ENCODE peak calls at places on chromosomes 16 and 17, in five cellular contexts. N is neuronal stem cell, M is mesenchymal stem cell, F is IMR-90, H is mesendoderm. C is an unnamed sample.
A peak's percentile ranks its signal among the peaks of the same experiment; 100 is the strongest.

GRCh38 chr17:81429353-81429774 is 34.1 kb downstream of the BAHCC1 start:
- DNase-seq in F (peak; percentile 67), M (no peak), H (no peak), N (no peak), C (no peak)

GRCh38 chr16:71954180-71954579 is 46.0 kb downstream of the PKD1L3 start:
- DNase-seq in F (no peak), M (no peak), N (no peak), H (no peak), C (no peak)

GRCh38 chr16:57260294-57260929 is 15.4 kb downstream of the ARL2BP start:
- DNase-seq in M (peak; percentile 88), N (peak; percentile 81), H (peak; percentile 91), F (peak; percentile 82), C (peak; percentile 67)

GRCh38 chr17:49031965-49032928 is 35.1 kb downstream of the IGF2BP1 start:
- DNase-seq in M (peak; percentile 89), H (peak; percentile 95), F (peak; percentile 81), N (peak; percentile 83), C (peak; percentile 81)

GRCh38 chr17:67779098-67779672 is 46.1 kb upstream of the BPTF start:
- DNase-seq in M (peak; percentile 27), N (peak; percentile 20), H (peak; percentile 71), F (peak; percentile 61), C (peak; percentile 88)

GRCh38 chr17:17780941-17781590 is 55.7 kb downstream of the SREBF1 start:
- DNase-seq in F (peak; percentile 65), N (peak; percentile 68), H (peak; percentile 98), M (peak; percentile 84), C (peak; percentile 95)

GRCh38 chr17:78355701-78356100 is 4.2 kb downstream of the SOCS3 start:
- DNase-seq in N (no peak), H (no peak), F (peak; percentile 28), M (no peak), C (peak; percentile 42)

GRCh38 chr16:75566889-75567255 is 693 bp downstream of the GABARAPL2 start:
- DNase-seq in M (peak; percentile 20), F (no peak), N (no peak), H (no peak), C (no peak)

GRCh38 chr17:6555331-6556120 is 829 bp downstream of the PITPNM3 start:
- DNase-seq in M (peak; percentile 65), F (peak; percentile 39), H (peak; percentile 36), N (peak; percentile 35), C (peak; percentile 66)

GRCh38 chr17:72926171-72926570 is 166.3 kb downstream of the SLC39A11 start:
- DNase-seq in H (no peak), N (no peak), M (no peak), F (peak; percentile 41), C (no peak)

GRCh38 chr16:2388875-2389433 is 40.3 kb upstream of the CCNF start:
- DNase-seq in N (no peak), F (peak; percentile 82), H (no peak), M (no peak), C (no peak)

GRCh38 chr16:10871157-10871991 is 5.6 kb upstream of the CIITA start:
- DNase-seq in F (peak; percentile 92), M (peak; percentile 62), N (no peak), H (no peak), C (no peak)

GRCh38 chr17:63679214-63679613 is 20.7 kb downstream of the LIMD2 start:
- DNase-seq in F (no peak), N (no peak), M (no peak), H (peak; percentile 71), C (peak; percentile 71)

GRCh38 chr17:55750750-55751641 is at the start of gene PCTP:
- DNase-seq in F (peak; percentile 87), H (peak; percentile 97), M (peak; percentile 95), N (peak; percentile 86), C (peak; percentile 99)

GRCh38 chr17:49969134-49969759 is at the start of gene DLX4:
- DNase-seq in N (no peak), M (no peak), H (no peak), F (no peak), C (peak; percentile 68)

GRCh38 chr16:23388786-23389185 is 64.2 kb downstream of the COG7 start:
- DNase-seq in M (no peak), F (no peak), H (no peak), N (no peak), C (no peak)

GRCh38 chr16:68200120-68200783 is 35.7 kb downstream of the ESRP2 start:
- DNase-seq in N (no peak), F (peak; percentile 71), H (peak; percentile 22), M (peak; percentile 48), C (no peak)

GRCh38 chr17:35726609-35727460 is 4.6 kb upstream of the RASL10B start:
- DNase-seq in F (peak; percentile 88), N (no peak), H (peak; percentile 94), M (peak; percentile 96), C (peak; percentile 58)

GRCh38 chr17:8940866-8941471 is 24.5 kb downstream of the PIK3R5 start:
- DNase-seq in N (no peak), M (no peak), H (no peak), F (no peak), C (peak; percentile 30)

GRCh38 chr17:79707931-79708891 is 22.5 kb upstream of the ENPP7 start:
- DNase-seq in F (peak; percentile 38), M (peak; percentile 44), N (peak; percentile 65), H (peak; percentile 46), C (peak; percentile 79)

GRCh38 chr17:79704691-79705090 is 26.1 kb upstream of the ENPP7 start:
- DNase-seq in N (no peak), F (no peak), H (peak; percentile 10), M (no peak), C (no peak)

GRCh38 chr17:79705674-79706073 is 25.1 kb upstream of the ENPP7 start:
- DNase-seq in N (no peak), F (no peak), H (no peak), M (no peak), C (no peak)

GRCh38 chr17:79707441-79707850 is 23.3 kb upstream of the ENPP7 start:
- DNase-seq in H (no peak), F (no peak), N (no peak), M (no peak), C (peak; percentile 59)

DNA sequence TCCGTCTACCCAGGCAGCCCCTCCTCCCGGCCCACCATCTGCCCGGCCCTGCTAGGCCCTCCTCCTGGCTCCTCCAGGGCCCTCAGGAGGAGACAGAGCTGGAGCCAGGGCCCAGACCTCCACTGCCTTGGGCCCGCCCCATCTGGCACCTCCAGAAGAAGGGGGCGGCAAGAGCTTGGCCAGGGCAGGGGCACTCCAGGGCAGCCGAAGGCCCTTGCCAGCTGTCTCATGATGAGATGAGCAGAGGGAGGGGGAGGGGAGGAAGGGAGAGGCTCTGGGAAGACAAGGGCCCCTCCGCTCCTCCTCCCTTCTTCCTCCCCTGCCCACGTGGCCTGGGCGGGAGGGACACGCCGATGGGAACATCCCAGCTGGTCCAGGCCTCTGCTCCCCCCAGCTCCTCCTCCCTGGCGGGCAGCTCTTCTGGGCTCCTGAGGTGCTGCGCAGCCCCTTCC is 23.8 kb upstream of the ENPP7 start:
- DNase-seq in N (no peak), F (no peak), H (no peak), M (no peak), C (peak; percentile 74)
- H3K27ac ChIP-seq in N (no peak overlapping the region), F (no peak overlapping the region), H (no peak overlapping the region), M (no peak overlapping the region), C (no peak overlapping the region)

GRCh38 chr17:4856271-4856936 is 23.3 kb downstream of the MINK1 start:
- DNase-seq in N (no peak), H (no peak), F (no peak), M (no peak), C (no peak)

GRCh38 chr17:4853195-4853762 is 20.1 kb downstream of the MINK1 start:
- DNase-seq in M (no peak), H (no peak), F (no peak), N (no peak), C (no peak)

GRCh38 chr17:4852504-4853075 is 19.4 kb downstream of the MINK1 start:
- DNase-seq in M (peak; percentile 34), F (peak; percentile 78), H (no peak), N (no peak), C (no peak)

GRCh38 chr17:4856937-4857314 is 23.8 kb downstream of the MINK1 start:
- DNase-seq in F (no peak), H (no peak), M (no peak), N (no peak), C (no peak)

GRCh38 chr17:4854181-4854681 is 21.1 kb downstream of the MINK1 start:
- DNase-seq in F (peak; percentile 66), M (no peak), N (no peak), H (peak; percentile 71), C (no peak)
- H3K18ac ChIP-seq in F (peak overlapping the region; percentile 18), M (no peak overlapping the region), N (no peak overlapping the region), H (no peak overlapping the region), C (no peak overlapping the region)

DNA sequence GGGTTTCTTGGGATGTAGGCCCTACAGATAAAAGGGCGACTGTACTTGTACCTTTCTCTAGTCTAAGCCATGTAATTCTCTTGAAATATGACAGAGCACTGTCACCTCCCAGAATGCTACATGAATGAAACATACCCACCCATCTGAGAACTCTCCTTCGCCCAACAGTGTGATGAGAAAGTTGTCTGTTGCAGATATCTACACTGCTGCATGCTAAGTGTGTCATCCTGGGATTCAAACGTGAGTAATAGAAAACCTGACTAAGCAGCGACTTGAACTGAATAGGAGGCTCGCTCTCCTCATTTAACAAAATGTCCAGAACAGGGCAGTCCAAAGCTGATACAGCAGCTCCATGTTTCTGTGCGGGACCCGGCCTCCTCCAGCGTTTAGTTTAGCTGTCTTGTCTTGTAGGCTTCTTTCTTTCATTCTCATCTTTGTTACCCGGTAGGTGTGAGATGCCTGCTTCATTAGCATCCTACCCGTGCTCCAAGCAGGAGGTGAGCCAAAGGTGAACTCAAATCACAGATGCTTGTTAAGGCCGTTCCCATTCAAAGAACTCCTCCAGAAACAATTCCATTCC is 211.9 kb downstream of the PRKCA start:
- DNase-seq in H (no peak), M (peak; percentile 40), F (peak; percentile 81), N (no peak), C (no peak)
- H3K27ac ChIP-seq in H (no peak overlapping the region), M (no peak overlapping the region), F (no peak overlapping the region), N (no peak overlapping the region), C (no peak overlapping the region)

GRCh38 chr17:40098846-40099626 is 1.4 kb downstream of the NR1D1 start:
- DNase-seq in M (peak; percentile 99), H (peak; percentile 99), N (peak; percentile 84), F (peak; percentile 98), C (peak; percentile 97)

GRCh38 chr17:40101367-40102210 is 1.2 kb upstream of the NR1D1 start:
- DNase-seq in M (peak; percentile 60), N (no peak), F (no peak), H (no peak), C (no peak)

GRCh38 chr17:40099627-40100418 is 566 bp downstream of the NR1D1 start:
- DNase-seq in H (no peak), M (no peak), F (no peak), N (no peak), C (no peak)

GRCh38 chr17:40100419-40100668 is at the start of gene NR1D1:
- DNase-seq in M (no peak), F (no peak), N (no peak), H (no peak), C (no peak)

DNA sequence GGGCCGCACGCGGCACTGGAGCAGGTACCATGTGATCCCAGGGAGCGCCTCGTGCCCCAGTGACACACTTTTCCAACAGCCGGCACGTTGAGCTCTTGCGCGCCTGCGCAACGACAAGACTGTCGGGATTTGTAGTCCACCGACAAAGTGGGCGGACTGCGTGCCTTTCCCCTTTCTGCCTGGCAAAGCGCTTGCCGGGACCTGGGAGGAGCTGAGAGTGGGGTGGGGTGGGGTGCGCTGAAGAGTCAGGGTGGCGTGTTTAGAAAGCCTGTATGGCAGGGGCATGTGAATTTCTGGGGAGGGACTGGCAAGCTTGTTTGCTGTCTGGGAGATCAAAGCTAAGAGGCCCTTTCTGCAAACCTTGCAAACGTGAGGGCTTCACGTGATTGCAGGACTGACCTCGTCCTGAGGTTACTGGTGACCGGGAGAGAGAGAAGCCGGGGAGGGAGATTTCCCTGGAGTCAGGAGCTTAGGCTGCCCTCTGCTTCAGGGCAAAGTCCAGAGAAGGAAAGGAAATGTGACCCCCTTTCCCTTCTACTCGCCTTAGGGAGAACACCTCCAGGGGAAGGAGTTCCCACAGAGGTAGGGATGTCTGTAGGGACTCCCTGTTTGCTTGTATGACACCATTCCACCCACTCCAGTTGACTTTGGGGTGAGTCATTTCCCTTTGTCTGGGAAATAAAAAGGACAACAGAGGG is 429 bp upstream of the NR1D1 start:
- DNase-seq in F (peak; percentile 99), N (peak; percentile 94), H (peak; percentile 99), M (peak; percentile 99), C (peak; percentile 100)
- H3K18ac ChIP-seq in F (peak overlapping the region; percentile 15), N (peak overlapping the region; percentile 50), H (no peak overlapping the region), M (peak overlapping the region; percentile 74), C (no peak overlapping the region)

C was measured in H9.